ENCODE peak calls at places on chromosomes 2 and 18, in five cellular contexts. M is transverse colon, B is K562, Y is GM23248, O is body of pancreas. R is an unnamed sample. For H3K9me3, the result is how much of the 10 kb centered on the place peaks cover.

GRCh38 chr2:233075966-233076339 is 15.8 kb downstream of the INPP5D start:
- DNase-seq in M (peak), B (no peak), Y (no peak), O (no peak), R (no peak)

GRCh38 chr2:168119519-168120141 is 127.8 kb downstream of the STK39 start:
- DNase-seq in M (no peak), B (peak), Y (peak), O (no peak), R (no peak)

GRCh38 chr2:25473758-25474335 is 132.1 kb upstream of the DNMT3A start:
- DNase-seq in M (no peak), B (peak), Y (no peak), O (peak), R (no peak)

GRCh38 chr18:36217348-36217747 is 30.1 kb downstream of the MOCOS start:
- DNase-seq in M (peak), B (no peak), Y (no peak), O (no peak), R (peak)

GRCh38 chr2:133364636-133365035 is 203.6 kb downstream of the NCKAP5 start:
- DNase-seq in M (no peak), B (no peak), Y (no peak), O (no peak), R (no peak)

GRCh38 chr2:107361951-107362350 is 464.7 kb upstream of the RGPD4 start:
- DNase-seq in M (no peak), B (no peak), Y (no peak), O (no peak), R (no peak)

GRCh38 chr2:70921839-70922590 is 13.7 kb upstream of the ATP6V1B1 start:
- DNase-seq in M (no peak), B (no peak), Y (peak), O (no peak), R (peak)

GRCh38 chr2:31967790-31968189 is 43.0 kb downstream of the MEMO1 start:
- DNase-seq in M (no peak), B (no peak), Y (no peak), O (no peak), R (no peak)

GRCh38 chr2:128781166-128781887 is 462.7 kb upstream of the HS6ST1 start:
- DNase-seq in M (no peak), B (no peak), Y (no peak), O (no peak), R (no peak)

GRCh38 chr2:127105656-127106456 is 1.1 kb downstream of the BIN1 start:
- DNase-seq in M (peak), B (no peak), Y (peak), O (peak), R (peak)

GRCh38 chr2:198756166-198756565 is 701.6 kb downstream of the SATB2 start:
- DNase-seq in M (no peak), B (no peak), Y (peak), O (no peak), R (no peak)

GRCh38 chr2:23380562-23381065 is 4.4 kb upstream of the KLHL29 start:
- DNase-seq in M (no peak), B (no peak), Y (no peak), O (no peak), R (peak)

GRCh38 chr18:70627100-70627802 is 338.4 kb downstream of the SOCS6 start:
- DNase-seq in M (no peak), B (no peak), Y (no peak), O (no peak), R (no peak)

GRCh38 chr2:46462936-46463335 is 16.4 kb upstream of the TMEM247 start:
- DNase-seq in M (no peak), B (no peak), Y (peak), O (no peak), R (no peak)

GRCh38 chr2:144161061-144161460 is 358.9 kb downstream of the ZEB2 start:
- DNase-seq in M (no peak), B (no peak), Y (no peak), O (no peak), R (no peak)

GRCh38 chr2:226450141-226450540 is 349.5 kb downstream of the IRS1 start:
- DNase-seq in M (no peak), B (no peak), Y (no peak), O (no peak), R (no peak)

GRCh38 chr2:231519975-231520555 is 10.2 kb downstream of the NMUR1 start:
- DNase-seq in M (no peak), B (peak), Y (no peak), O (no peak), R (no peak)

GRCh38 chr2:139217641-139218040 is 437.5 kb upstream of the NXPH2 start:
- DNase-seq in M (no peak), B (no peak), Y (peak), O (no peak), R (no peak)

GRCh38 chr2:28709101-28709500 is 42.5 kb upstream of the PPP1CB start:
- DNase-seq in M (peak), B (no peak), Y (peak), O (no peak), R (peak)

GRCh38 chr2:85277416-85278158 is 50.2 kb downstream of the TGOLN2 start:
- DNase-seq in M (no peak), B (no peak), Y (peak), O (no peak), R (no peak)

GRCh38 chr2:197675711-197676188 is 363 bp upstream of the RFTN2 start:
- DNase-seq in M (no peak), B (peak), Y (peak), O (no peak), R (no peak)

GRCh38 chr2:173109253-173110188 is 33.9 kb downstream of the MAP3K20 start:
- DNase-seq in M (no peak), B (no peak), Y (peak), O (no peak), R (no peak)

GRCh38 chr2:179612591-179613298 is 248.7 kb downstream of the ZNF385B start:
- DNase-seq in M (no peak), B (no peak), Y (peak), O (no peak), R (no peak)

GRCh38 chr2:160906878-160907277 is 253.3 kb upstream of the TANK start:
- DNase-seq in M (no peak), B (no peak), Y (no peak), O (no peak), R (no peak)

GRCh38 chr2:101998556-101999121 is 6.9 kb downstream of the IL1R2 start:
- DNase-seq in M (no peak), B (no peak), Y (no peak), O (no peak), R (no peak)
- H3K9me3 ChIP-seq in M (under half), B (under half), Y (under half), O (under half), R (under half)

DNA sequence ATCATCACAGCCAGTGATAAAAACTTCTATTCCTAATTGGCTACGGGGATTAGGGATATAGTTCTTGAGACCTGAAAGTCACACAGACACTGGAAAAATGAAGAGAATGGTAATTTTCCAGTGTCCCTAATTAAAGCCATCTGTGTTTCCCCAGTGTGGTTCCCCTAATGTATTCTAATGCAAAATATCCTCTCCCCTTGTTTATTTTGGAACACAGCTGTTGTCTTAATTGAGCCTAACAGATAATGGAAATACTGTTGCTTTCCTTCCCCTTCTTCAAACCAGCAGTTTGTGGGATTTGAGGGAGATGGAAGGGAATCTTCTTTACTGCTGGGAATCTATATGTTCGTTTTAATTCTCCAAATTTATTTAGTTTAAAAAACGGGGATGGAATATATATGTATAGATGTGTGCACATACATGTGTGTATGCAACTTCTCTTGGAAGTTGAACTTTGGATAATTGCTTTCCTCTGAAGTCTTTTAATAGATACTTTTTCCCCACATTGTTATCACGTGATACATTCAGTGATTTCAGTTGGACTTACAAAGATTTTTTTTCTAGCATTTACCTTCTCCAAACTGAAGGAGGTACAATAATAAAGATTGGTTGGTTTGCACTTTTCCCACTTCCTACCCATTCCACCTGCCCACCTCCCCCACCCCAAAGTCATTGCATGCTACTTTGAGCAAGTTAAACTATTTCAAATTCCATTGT is 205.9 kb upstream of the FSHR start:
- DNase-seq in M (no peak), B (no peak), Y (no peak), O (no peak), R (no peak)
- H3K9me3 ChIP-seq in M (under half), B (under half), Y (under half), O (under half), R (under half)

DNA sequence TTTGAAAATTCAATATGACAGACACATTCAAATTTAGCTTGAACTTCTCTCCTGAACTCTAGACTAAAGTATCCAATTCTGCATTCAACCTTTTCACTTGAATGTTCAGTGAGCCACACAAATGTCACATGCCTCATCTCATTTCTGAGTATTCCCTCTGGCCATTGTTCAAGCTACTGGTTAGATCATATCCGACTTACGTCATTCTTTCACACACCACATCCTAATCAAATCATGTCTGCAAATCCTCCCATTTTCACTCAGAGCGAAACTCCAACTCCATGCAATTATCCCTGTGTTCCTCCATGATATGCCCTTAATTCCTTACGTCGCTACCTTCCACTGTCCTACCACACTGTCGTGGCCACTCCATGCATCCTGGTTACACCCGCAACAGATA is 425.1 kb downstream of the CBLN2 start:
- DNase-seq in M (no peak), B (no peak), Y (no peak), O (no peak), R (no peak)
- H3K9me3 ChIP-seq in M (under half), B (under half), Y (under half), O (under half), R (under half)

DNA sequence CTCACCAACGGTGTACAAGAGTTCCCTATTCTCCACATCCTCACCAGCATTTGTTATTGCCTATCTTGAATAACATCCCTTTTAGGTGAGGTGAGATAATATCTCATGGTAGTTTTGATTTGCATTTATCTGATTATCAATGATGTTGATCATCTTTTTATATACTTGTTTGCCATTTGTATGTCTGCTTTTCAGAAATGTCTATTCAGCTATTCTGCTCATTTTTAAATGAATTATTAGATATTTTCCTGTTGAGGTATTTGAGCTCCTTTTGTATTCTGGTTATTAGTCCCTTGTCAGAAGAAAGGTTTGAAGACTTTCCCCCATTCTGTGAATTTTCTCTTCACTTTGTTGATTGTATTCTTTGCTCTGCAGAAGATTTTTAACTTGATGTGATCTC is 695.5 kb upstream of the DDX18 start:
- DNase-seq in M (no peak), B (no peak), Y (no peak), O (no peak), R (no peak)
- H3K9me3 ChIP-seq in M (under half), B (under half), Y (under half), O (under half), R (under half)

DNA sequence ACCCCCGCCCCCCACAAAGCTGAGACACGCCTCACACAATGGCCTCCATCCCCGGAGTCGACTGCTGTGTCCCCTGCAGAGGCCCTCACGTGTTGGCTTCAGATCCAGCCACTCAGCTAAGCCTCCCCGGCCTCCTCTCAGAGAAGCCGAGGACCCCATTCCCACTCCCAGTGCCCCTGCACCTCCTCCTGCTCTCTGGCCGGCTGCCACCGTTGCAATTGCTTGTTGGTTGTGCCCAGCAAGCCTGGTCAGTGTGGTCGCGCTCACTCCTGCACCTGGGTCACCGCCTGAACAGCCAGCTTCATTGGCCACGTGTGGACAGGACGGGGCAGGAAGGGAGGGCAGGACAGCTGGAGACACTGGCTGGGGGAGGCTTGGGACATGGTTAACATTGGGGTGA is 191.5 kb upstream of the SALL3 start:
- DNase-seq in M (no peak), B (no peak), Y (no peak), O (no peak), R (no peak)
- H3K9me3 ChIP-seq in M (under half), B (under half), Y (under half), O (under half), R (under half)

GRCh38 chr2:238473014-238473413 is 46.3 kb downstream of the ASB1 start:
- DNase-seq in M (no peak), B (no peak), Y (no peak), O (no peak), R (no peak)

GRCh38 chr2:238475034-238475433 is 48.3 kb downstream of the ASB1 start:
- DNase-seq in M (no peak), B (no peak), Y (no peak), O (no peak), R (no peak)

GRCh38 chr2:238476258-238476657 is 49.5 kb downstream of the ASB1 start:
- DNase-seq in M (no peak), B (no peak), Y (no peak), O (no peak), R (no peak)

GRCh38 chr2:238475571-238475970 is 48.8 kb downstream of the ASB1 start:
- DNase-seq in M (no peak), B (no peak), Y (no peak), O (no peak), R (no peak)

DNA sequence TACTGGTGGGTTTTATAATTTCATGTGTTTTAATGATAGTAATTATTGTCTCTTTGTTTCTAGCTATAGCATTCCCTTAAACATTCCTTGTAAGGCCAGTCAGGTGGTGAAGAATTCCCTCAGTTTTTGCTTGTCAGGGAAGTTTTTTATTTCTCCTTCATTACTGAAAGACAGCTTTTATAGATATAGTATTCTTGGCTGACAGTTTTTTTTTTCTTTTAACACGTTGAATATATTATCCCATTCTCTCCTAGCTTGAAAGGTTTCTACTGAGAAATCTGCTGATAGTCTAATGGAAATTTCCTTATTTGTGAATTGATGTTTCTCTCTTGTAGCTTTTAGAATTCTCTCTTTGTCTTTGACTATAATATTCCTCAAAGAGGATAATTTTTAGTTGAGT is 46.8 kb downstream of the ASB1 start:
- DNase-seq in M (no peak), B (no peak), Y (no peak), O (no peak), R (no peak)
- H3K9me3 ChIP-seq in M (under half), B (under half), Y (under half), O (under half), R (under half)